ENCODE peak calls at places on chromosomes 13 and 19, in seven cellular contexts. H, N, Q, S, T, L and Z are unnamed samples.
A peak's percentile ranks its signal among the peaks of the same experiment; 100 is the strongest.

GRCh38 chr13:49606747-49607648 is 21.3 kb upstream of the ARL11 start:
- DNase-seq in H (peak; percentile 88), N (peak; percentile 88), Q (peak; percentile 85), S (peak; percentile 88), T (peak; percentile 92), L (peak; percentile 89), Z (peak; percentile 79)

GRCh38 chr19:5918463-5919079 is 4.5 kb downstream of the CAPS start:
- DNase-seq in H (no peak), N (no peak), Q (no peak), S (no peak), T (no peak), L (peak; percentile 55), Z (no peak)

GRCh38 chr13:73403362-73404150 is 344.8 kb downstream of the KLF5 start:
- DNase-seq in H (no peak), N (no peak), Q (no peak), S (no peak), T (no peak), L (no peak), Z (no peak)

GRCh38 chr13:95865080-95865597 is 188.1 kb downstream of the UGGT2 start:
- DNase-seq in H (no peak), N (no peak), Q (no peak), S (no peak), T (no peak), L (no peak), Z (no peak)

GRCh38 chr13:42892760-42893159 is 99.3 kb downstream of the EPSTI1 start:
- DNase-seq in H (peak; percentile 49), N (no peak), Q (no peak), S (no peak), T (no peak), L (no peak), Z (no peak)

GRCh38 chr19:28727133-28727834 is 485.7 kb downstream of the UQCRFS1 start:
- DNase-seq in H (no peak), N (no peak), Q (no peak), S (no peak), T (peak; percentile 32), L (no peak), Z (no peak)

GRCh38 chr13:33263484-33263883 is 22.1 kb downstream of the STARD13 start:
- DNase-seq in H (no peak), N (no peak), Q (no peak), S (no peak), T (no peak), L (no peak), Z (no peak)

GRCh38 chr13:111906306-111906705 is 160.6 kb upstream of the SOX1 start:
- DNase-seq in H (no peak), N (no peak), Q (no peak), S (no peak), T (no peak), L (no peak), Z (no peak)

GRCh38 chr13:48730971-48731658 is 77.4 kb downstream of the CYSLTR2 start:
- DNase-seq in H (peak; percentile 83), N (no peak), Q (no peak), S (no peak), T (no peak), L (no peak), Z (no peak)

GRCh38 chr19:8335343-8336071 is 7.6 kb downstream of the KANK3 start:
- DNase-seq in H (no peak), N (no peak), Q (no peak), S (peak; percentile 20), T (no peak), L (no peak), Z (no peak)

GRCh38 chr13:63864171-63864902 is 2448.7 kb upstream of the PCDH20 start:
- DNase-seq in H (peak; percentile 58), N (no peak), Q (no peak), S (no peak), T (no peak), L (no peak), Z (no peak)

GRCh38 chr19:14770944-14771839 is 7.2 kb downstream of the ADGRE2 start:
- DNase-seq in H (no peak), N (peak; percentile 15), Q (no peak), S (no peak), T (no peak), L (no peak), Z (no peak)

DNA sequence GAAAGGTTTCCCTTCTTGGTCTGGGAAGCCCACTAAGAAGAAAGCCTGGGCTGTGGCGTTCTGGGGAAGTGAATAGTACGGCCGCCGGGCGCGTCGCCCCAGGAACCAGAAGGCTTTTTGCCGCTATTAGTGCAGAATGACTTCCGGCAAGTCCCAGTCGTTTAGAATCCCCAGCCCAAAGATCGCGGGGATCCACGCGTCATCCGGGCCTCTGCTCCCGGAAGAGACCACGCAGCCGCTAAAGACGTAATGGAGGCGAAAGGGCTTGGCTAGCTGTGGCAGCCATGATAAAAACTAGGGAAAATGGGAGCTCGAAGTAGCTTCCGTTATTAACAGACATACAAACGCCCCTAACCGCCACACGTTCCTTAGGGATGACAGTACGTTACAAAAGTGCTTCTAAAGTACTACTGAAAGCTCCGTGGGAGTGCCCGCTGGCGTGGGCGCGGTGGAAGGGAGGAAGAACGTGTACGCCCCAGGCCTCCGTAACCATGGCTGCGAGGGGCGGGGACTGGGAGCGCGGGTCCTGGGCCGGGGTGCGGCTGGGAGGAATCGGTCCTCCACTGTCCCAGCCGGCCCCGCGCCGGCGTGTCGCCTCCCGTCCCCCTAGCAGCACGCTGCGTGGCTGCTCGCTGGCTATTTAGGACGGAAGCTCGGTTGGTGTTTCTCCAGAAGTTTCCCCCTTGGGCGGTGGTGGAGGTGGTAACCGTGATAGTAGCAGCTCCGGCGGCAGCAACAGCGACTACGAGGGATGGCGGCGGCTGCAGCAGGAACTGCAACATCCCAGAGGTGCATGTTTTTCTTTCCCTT is at the start of gene SUGT1:
- DNase-seq in H (peak; percentile 97), N (peak; percentile 95), Q (peak; percentile 95), S (peak; percentile 99), T (peak; percentile 98), L (peak; percentile 98), Z (peak; percentile 95)
- H3K27ac ChIP-seq in H (peak within 1 kb of the TSS; percentile 96), N (peak within 1 kb of the TSS; percentile 96), Q (peak within 1 kb of the TSS; percentile 98), S (peak within 1 kb of the TSS; percentile 95), T (peak within 1 kb of the TSS; percentile 99), L (peak within 1 kb of the TSS; percentile 97), Z (peak within 1 kb of the TSS; percentile 98)

GRCh38 chr19:17617807-17618192 is 62.4 kb downstream of the COLGALT1 start:
- DNase-seq in H (no peak), N (no peak), Q (no peak), S (no peak), T (no peak), L (no peak), Z (no peak)

GRCh38 chr19:17616961-17617806 is 61.7 kb downstream of the COLGALT1 start:
- DNase-seq in H (peak; percentile 9), N (no peak), Q (no peak), S (no peak), T (no peak), L (no peak), Z (no peak)

GRCh38 chr19:17614476-17614875 is 59.0 kb downstream of the COLGALT1 start:
- DNase-seq in H (no peak), N (no peak), Q (no peak), S (no peak), T (no peak), L (no peak), Z (no peak)

GRCh38 chr19:17616686-17616960 is 61.2 kb downstream of the COLGALT1 start:
- DNase-seq in H (no peak), N (no peak), Q (no peak), S (no peak), T (no peak), L (no peak), Z (no peak)

DNA sequence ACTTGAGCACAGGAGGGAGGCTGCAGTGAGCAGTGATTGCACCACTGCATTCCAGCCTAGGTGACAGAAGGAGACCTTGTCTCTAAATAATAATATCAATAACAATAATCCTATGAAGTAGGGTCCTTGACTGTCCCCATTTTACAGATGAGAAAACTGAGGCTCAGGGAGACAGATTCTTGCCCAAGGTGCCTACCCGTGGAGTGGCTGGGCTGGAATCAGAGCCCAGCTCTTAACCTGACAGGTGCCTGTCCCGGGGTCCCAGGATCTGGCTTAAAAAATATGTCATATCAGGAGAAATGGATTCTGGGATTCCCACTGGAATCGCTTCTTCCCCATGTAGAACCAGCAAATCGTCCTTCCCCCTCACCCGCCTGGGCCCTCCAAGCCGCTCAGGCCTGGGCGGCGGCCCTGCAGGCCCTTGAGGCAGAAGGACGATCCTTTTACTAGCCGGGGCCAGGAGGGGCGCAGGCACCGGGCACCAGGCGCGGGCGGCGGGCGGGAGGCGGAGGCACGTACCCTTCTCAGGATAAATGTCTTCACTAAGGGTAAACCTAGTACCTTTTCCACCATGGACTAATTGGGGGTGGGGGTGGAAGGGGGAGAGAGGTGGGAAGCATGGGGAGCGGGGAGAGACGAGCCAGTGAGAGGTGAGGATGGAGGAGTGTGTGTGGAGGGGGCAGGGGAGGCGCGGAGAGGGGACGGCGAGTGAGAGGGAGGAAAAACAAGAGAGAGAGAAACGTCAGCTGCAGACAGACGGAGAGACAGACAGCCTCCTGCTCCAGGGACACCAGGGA is 60.6 kb downstream of the COLGALT1 start:
- DNase-seq in H (no peak), N (no peak), Q (no peak), S (no peak), T (no peak), L (no peak), Z (no peak)
- TF ChIP-seq POLR2A in H (no peak), N (no peak), Q (no peak), S (no peak), T (no peak), L (no peak), Z (no peak)

DNA sequence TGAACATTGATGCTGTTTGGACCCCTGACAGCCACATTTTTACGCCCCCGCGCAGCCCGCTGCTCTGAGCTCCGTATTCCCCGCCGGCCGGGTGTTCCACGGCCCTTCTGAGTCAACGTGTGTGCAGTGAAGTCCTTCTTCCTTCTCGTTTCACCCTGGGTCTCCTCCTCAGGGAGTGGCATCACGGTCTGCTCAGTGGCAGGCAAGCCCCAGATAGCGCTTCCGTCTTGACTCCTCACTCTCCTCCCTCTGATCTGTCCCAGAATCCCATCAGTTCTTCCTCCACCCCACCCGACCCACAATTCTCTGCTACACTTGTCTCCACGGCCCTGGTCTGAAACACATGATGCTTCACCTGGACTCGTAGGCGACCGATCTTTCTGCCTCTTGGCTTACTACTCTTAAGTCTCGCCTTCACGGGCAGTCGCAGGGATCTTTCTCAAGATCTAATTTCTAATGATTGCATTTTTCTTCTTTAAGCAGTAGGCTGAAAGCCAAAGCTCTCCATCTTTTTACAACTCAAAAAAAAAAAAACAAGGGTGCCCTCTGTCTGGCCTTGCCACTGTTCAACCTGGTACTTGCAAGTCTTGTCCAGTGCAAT is 33.9 kb downstream of the CCNE1 start:
- DNase-seq in H (peak; percentile 18), N (no peak), Q (no peak), S (peak; percentile 37), T (peak; percentile 13), L (no peak), Z (no peak)
- H3K27ac ChIP-seq in H (no peak overlapping the region), N (peak overlapping the region; percentile 91), Q (peak overlapping the region; percentile 84), S (peak overlapping the region; percentile 91), T (peak overlapping the region; percentile 92), L (peak overlapping the region; percentile 87), Z (peak overlapping the region; percentile 76)

DNA sequence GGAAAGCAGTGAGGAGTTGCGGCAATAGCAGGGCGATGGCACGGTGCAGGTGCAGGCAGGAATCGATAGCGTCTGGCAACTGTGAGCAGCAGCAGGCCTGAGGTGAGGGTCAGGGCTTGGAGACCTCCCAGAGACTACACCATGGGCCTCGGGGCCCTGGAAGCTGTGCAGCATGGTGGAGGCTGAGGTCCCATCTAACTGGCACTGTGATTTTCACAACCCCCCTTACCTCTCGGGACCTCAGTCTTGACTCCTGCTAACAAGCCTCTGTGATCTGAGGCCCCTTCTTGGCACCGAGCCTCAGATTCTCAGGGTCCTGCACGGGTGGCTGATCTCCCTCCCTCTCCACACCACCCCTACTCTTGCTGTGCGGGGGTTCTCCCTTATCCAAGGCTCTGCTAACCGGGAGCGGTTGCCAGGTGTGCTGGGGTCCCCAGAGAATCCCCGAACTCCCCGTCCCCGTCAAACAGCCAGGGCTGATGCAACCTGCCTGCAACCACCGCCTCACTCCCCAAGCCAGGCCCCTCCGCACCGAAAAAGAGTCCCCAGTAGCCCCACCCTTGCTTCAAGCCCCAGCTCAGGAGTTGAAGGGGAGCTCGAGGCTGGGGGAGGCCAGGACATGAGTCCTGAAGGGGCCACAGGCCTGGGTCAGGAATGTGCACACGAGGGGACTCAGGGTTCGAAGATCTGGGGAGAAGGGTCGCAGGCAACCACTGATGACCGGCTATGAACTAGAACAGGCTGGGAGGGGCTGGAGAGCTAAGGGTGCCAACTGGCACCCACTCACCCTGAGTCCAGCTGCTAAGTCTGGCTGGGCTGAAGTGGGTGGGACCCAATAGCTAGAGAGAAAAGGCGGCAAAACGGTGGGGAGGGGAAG is 4.8 kb upstream of the ATF5 start:
- DNase-seq in H (no peak), N (no peak), Q (no peak), S (peak; percentile 33), T (no peak), L (no peak), Z (peak; percentile 16)
- TF ChIP-seq POLR2A in H (no peak), N (no peak), Q (no peak), S (no peak), T (no peak), L (no peak), Z (no peak)